ENCODE peak calls at places on chromosomes 2 and 18, in nine cellular contexts. One of them, this sample, is unnamed.

GRCh38 chr2:62904344-62904743 is 146.3 kb upstream of the OTX1 start:
- DNase-seq in fibroblast of the aortic adventitia: no peak
- DNase-seq in effector memory CD4-positive, alpha-beta T cell: no peak
- DNase-seq in activated CD4-positive, alpha-beta T cell treated with anti-CD3 and anti-CD28 coated beads, Interleukin-2, amount 50 U/mL, for 1 hour: no peak
- DNase-seq in posterior vena cava: no peak
- DNase-seq in mucosa of descending colon: no peak
- DNase-seq in trophoblast cell: no peak
- DNase-seq in HCT116: no peak
- DNase-seq in CD4-positive, CD25-positive, alpha-beta regulatory T cell: no peak
- DNase-seq in this sample: no peak

GRCh38 chr2:128601298-128602037 is 282.8 kb upstream of the HS6ST1 start:
- DNase-seq in mucosa of descending colon: peak; percentile 31
- DNase-seq in effector memory CD4-positive, alpha-beta T cell: no peak
- DNase-seq in posterior vena cava: peak; percentile 66
- DNase-seq in trophoblast cell: no peak
- DNase-seq in fibroblast of the aortic adventitia: no peak
- DNase-seq in CD4-positive, CD25-positive, alpha-beta regulatory T cell: no peak
- DNase-seq in HCT116: no peak
- DNase-seq in activated CD4-positive, alpha-beta T cell treated with anti-CD3 and anti-CD28 coated beads, Interleukin-2, amount 50 U/mL, for 1 hour: no peak
- DNase-seq in this sample: no peak

GRCh38 chr2:8539743-8540551 is 141.9 kb upstream of the ID2 start:
- DNase-seq in mucosa of descending colon: no peak
- DNase-seq in posterior vena cava: peak; percentile 84
- DNase-seq in HCT116: no peak
- DNase-seq in trophoblast cell: peak; percentile 98
- DNase-seq in effector memory CD4-positive, alpha-beta T cell: no peak
- DNase-seq in CD4-positive, CD25-positive, alpha-beta regulatory T cell: peak; percentile 45
- DNase-seq in activated CD4-positive, alpha-beta T cell treated with anti-CD3 and anti-CD28 coated beads, Interleukin-2, amount 50 U/mL, for 1 hour: no peak
- DNase-seq in fibroblast of the aortic adventitia: no peak
- DNase-seq in this sample: no peak

GRCh38 chr2:9809448-9810088 is 33.7 kb upstream of the TAF1B start:
- DNase-seq in posterior vena cava: peak; percentile 49
- DNase-seq in HCT116: no peak
- DNase-seq in activated CD4-positive, alpha-beta T cell treated with anti-CD3 and anti-CD28 coated beads, Interleukin-2, amount 50 U/mL, for 1 hour: no peak
- DNase-seq in effector memory CD4-positive, alpha-beta T cell: no peak
- DNase-seq in CD4-positive, CD25-positive, alpha-beta regulatory T cell: no peak
- DNase-seq in mucosa of descending colon: peak; percentile 77
- DNase-seq in trophoblast cell: no peak
- DNase-seq in fibroblast of the aortic adventitia: no peak
- DNase-seq in this sample: no peak

GRCh38 chr2:27828305-27828704 is 56.8 kb downstream of the MRPL33 start:
- DNase-seq in trophoblast cell: no peak
- DNase-seq in HCT116: no peak
- DNase-seq in posterior vena cava: no peak
- DNase-seq in fibroblast of the aortic adventitia: no peak
- DNase-seq in mucosa of descending colon: no peak
- DNase-seq in CD4-positive, CD25-positive, alpha-beta regulatory T cell: no peak
- DNase-seq in effector memory CD4-positive, alpha-beta T cell: no peak
- DNase-seq in activated CD4-positive, alpha-beta T cell treated with anti-CD3 and anti-CD28 coated beads, Interleukin-2, amount 50 U/mL, for 1 hour: no peak
- DNase-seq in this sample: no peak

GRCh38 chr2:118249531-118249930 is 161.3 kb downstream of the INSIG2 start:
- DNase-seq in mucosa of descending colon: no peak
- DNase-seq in effector memory CD4-positive, alpha-beta T cell: no peak
- DNase-seq in fibroblast of the aortic adventitia: no peak
- DNase-seq in CD4-positive, CD25-positive, alpha-beta regulatory T cell: no peak
- DNase-seq in HCT116: no peak
- DNase-seq in activated CD4-positive, alpha-beta T cell treated with anti-CD3 and anti-CD28 coated beads, Interleukin-2, amount 50 U/mL, for 1 hour: no peak
- DNase-seq in posterior vena cava: no peak
- DNase-seq in trophoblast cell: no peak
- DNase-seq in this sample: no peak

GRCh38 chr2:62208758-62209114 is 12.8 kb downstream of the B3GNT2 start:
- DNase-seq in fibroblast of the aortic adventitia: no peak
- DNase-seq in HCT116: no peak
- DNase-seq in trophoblast cell: no peak
- DNase-seq in posterior vena cava: no peak
- DNase-seq in activated CD4-positive, alpha-beta T cell treated with anti-CD3 and anti-CD28 coated beads, Interleukin-2, amount 50 U/mL, for 1 hour: peak; percentile 10
- DNase-seq in effector memory CD4-positive, alpha-beta T cell: no peak
- DNase-seq in mucosa of descending colon: no peak
- DNase-seq in CD4-positive, CD25-positive, alpha-beta regulatory T cell: peak; percentile 38
- DNase-seq in this sample: no peak

GRCh38 chr2:227789803-227790202 is 23.8 kb upstream of the CCL20 start:
- DNase-seq in trophoblast cell: no peak
- DNase-seq in mucosa of descending colon: no peak
- DNase-seq in effector memory CD4-positive, alpha-beta T cell: no peak
- DNase-seq in HCT116: no peak
- DNase-seq in posterior vena cava: no peak
- DNase-seq in fibroblast of the aortic adventitia: peak; percentile 14
- DNase-seq in CD4-positive, CD25-positive, alpha-beta regulatory T cell: no peak
- DNase-seq in activated CD4-positive, alpha-beta T cell treated with anti-CD3 and anti-CD28 coated beads, Interleukin-2, amount 50 U/mL, for 1 hour: no peak
- DNase-seq in this sample: no peak

GRCh38 chr2:201401815-201402214 is 44.7 kb upstream of the FLACC1 start:
- DNase-seq in posterior vena cava: no peak
- DNase-seq in CD4-positive, CD25-positive, alpha-beta regulatory T cell: no peak
- DNase-seq in trophoblast cell: no peak
- DNase-seq in HCT116: no peak
- DNase-seq in fibroblast of the aortic adventitia: no peak
- DNase-seq in activated CD4-positive, alpha-beta T cell treated with anti-CD3 and anti-CD28 coated beads, Interleukin-2, amount 50 U/mL, for 1 hour: no peak
- DNase-seq in effector memory CD4-positive, alpha-beta T cell: no peak
- DNase-seq in mucosa of descending colon: no peak
- DNase-seq in this sample: no peak

GRCh38 chr2:239455436-239456203 is 54.8 kb upstream of the HDAC4 start:
- DNase-seq in mucosa of descending colon: no peak
- DNase-seq in trophoblast cell: no peak
- DNase-seq in activated CD4-positive, alpha-beta T cell treated with anti-CD3 and anti-CD28 coated beads, Interleukin-2, amount 50 U/mL, for 1 hour: no peak
- DNase-seq in posterior vena cava: no peak
- DNase-seq in fibroblast of the aortic adventitia: no peak
- DNase-seq in CD4-positive, CD25-positive, alpha-beta regulatory T cell: no peak
- DNase-seq in HCT116: no peak
- DNase-seq in effector memory CD4-positive, alpha-beta T cell: no peak
- DNase-seq in this sample: no peak

GRCh38 chr18:53971331-53971730 is 253.1 kb downstream of the MBD2 start:
- DNase-seq in posterior vena cava: no peak
- DNase-seq in fibroblast of the aortic adventitia: no peak
- DNase-seq in trophoblast cell: no peak
- DNase-seq in mucosa of descending colon: no peak
- DNase-seq in effector memory CD4-positive, alpha-beta T cell: no peak
- DNase-seq in CD4-positive, CD25-positive, alpha-beta regulatory T cell: no peak
- DNase-seq in activated CD4-positive, alpha-beta T cell treated with anti-CD3 and anti-CD28 coated beads, Interleukin-2, amount 50 U/mL, for 1 hour: no peak
- DNase-seq in HCT116: no peak
- DNase-seq in this sample: no peak

GRCh38 chr2:3264010-3264744 is 113.4 kb downstream of the EIPR1 start:
- DNase-seq in HCT116: no peak
- DNase-seq in posterior vena cava: peak; percentile 66
- DNase-seq in activated CD4-positive, alpha-beta T cell treated with anti-CD3 and anti-CD28 coated beads, Interleukin-2, amount 50 U/mL, for 1 hour: no peak
- DNase-seq in trophoblast cell: no peak
- DNase-seq in mucosa of descending colon: no peak
- DNase-seq in CD4-positive, CD25-positive, alpha-beta regulatory T cell: no peak
- DNase-seq in effector memory CD4-positive, alpha-beta T cell: no peak
- DNase-seq in fibroblast of the aortic adventitia: no peak
- DNase-seq in this sample: no peak

GRCh38 chr18:6885992-6886823 is 156.7 kb downstream of the ARHGAP28 start:
- DNase-seq in HCT116: no peak
- DNase-seq in posterior vena cava: no peak
- DNase-seq in fibroblast of the aortic adventitia: peak; percentile 73
- DNase-seq in trophoblast cell: peak; percentile 27
- DNase-seq in activated CD4-positive, alpha-beta T cell treated with anti-CD3 and anti-CD28 coated beads, Interleukin-2, amount 50 U/mL, for 1 hour: no peak
- DNase-seq in CD4-positive, CD25-positive, alpha-beta regulatory T cell: peak; percentile 9
- DNase-seq in effector memory CD4-positive, alpha-beta T cell: no peak
- DNase-seq in mucosa of descending colon: no peak
- DNase-seq in this sample: peak; percentile 71

GRCh38 chr2:113756088-113757058 is at the start of gene SLC35F5:
- DNase-seq in effector memory CD4-positive, alpha-beta T cell: peak; percentile 90
- DNase-seq in HCT116: peak; percentile 70
- DNase-seq in mucosa of descending colon: peak; percentile 95
- DNase-seq in fibroblast of the aortic adventitia: peak; percentile 86
- DNase-seq in posterior vena cava: peak; percentile 97
- DNase-seq in trophoblast cell: peak; percentile 87
- DNase-seq in CD4-positive, CD25-positive, alpha-beta regulatory T cell: peak; percentile 92
- DNase-seq in activated CD4-positive, alpha-beta T cell treated with anti-CD3 and anti-CD28 coated beads, Interleukin-2, amount 50 U/mL, for 1 hour: peak; percentile 93
- DNase-seq in this sample: peak; percentile 78

GRCh38 chr2:11862049-11862448 is 115.6 kb downstream of the LPIN1 start:
- DNase-seq in mucosa of descending colon: no peak
- DNase-seq in trophoblast cell: no peak
- DNase-seq in activated CD4-positive, alpha-beta T cell treated with anti-CD3 and anti-CD28 coated beads, Interleukin-2, amount 50 U/mL, for 1 hour: no peak
- DNase-seq in CD4-positive, CD25-positive, alpha-beta regulatory T cell: no peak
- DNase-seq in effector memory CD4-positive, alpha-beta T cell: no peak
- DNase-seq in posterior vena cava: no peak
- DNase-seq in HCT116: no peak
- DNase-seq in fibroblast of the aortic adventitia: no peak
- DNase-seq in this sample: no peak

GRCh38 chr2:102841107-102841840 is 79.4 kb downstream of the TMEM182 start:
- DNase-seq in trophoblast cell: peak; percentile 30
- DNase-seq in fibroblast of the aortic adventitia: peak; percentile 48
- DNase-seq in mucosa of descending colon: no peak
- DNase-seq in CD4-positive, CD25-positive, alpha-beta regulatory T cell: peak; percentile 44
- DNase-seq in activated CD4-positive, alpha-beta T cell treated with anti-CD3 and anti-CD28 coated beads, Interleukin-2, amount 50 U/mL, for 1 hour: no peak
- DNase-seq in effector memory CD4-positive, alpha-beta T cell: no peak
- DNase-seq in HCT116: peak; percentile 7
- DNase-seq in posterior vena cava: no peak
- DNase-seq in this sample: no peak

GRCh38 chr18:22559414-22560282 is 141.9 kb upstream of the CTAGE1 start:
- DNase-seq in HCT116: no peak
- DNase-seq in posterior vena cava: peak; percentile 92
- DNase-seq in activated CD4-positive, alpha-beta T cell treated with anti-CD3 and anti-CD28 coated beads, Interleukin-2, amount 50 U/mL, for 1 hour: no peak
- DNase-seq in CD4-positive, CD25-positive, alpha-beta regulatory T cell: no peak
- DNase-seq in effector memory CD4-positive, alpha-beta T cell: no peak
- DNase-seq in fibroblast of the aortic adventitia: peak; percentile 89
- DNase-seq in mucosa of descending colon: peak; percentile 61
- DNase-seq in trophoblast cell: peak; percentile 51
- DNase-seq in this sample: peak; percentile 8

GRCh38 chr2:100865819-100866462 is 46.0 kb downstream of the NPAS2 start:
- DNase-seq in effector memory CD4-positive, alpha-beta T cell: no peak
- DNase-seq in CD4-positive, CD25-positive, alpha-beta regulatory T cell: no peak
- DNase-seq in mucosa of descending colon: no peak
- DNase-seq in trophoblast cell: no peak
- DNase-seq in activated CD4-positive, alpha-beta T cell treated with anti-CD3 and anti-CD28 coated beads, Interleukin-2, amount 50 U/mL, for 1 hour: no peak
- DNase-seq in HCT116: no peak
- DNase-seq in fibroblast of the aortic adventitia: peak; percentile 54
- DNase-seq in posterior vena cava: no peak
- DNase-seq in this sample: no peak

GRCh38 chr2:134127496-134127895 is 126.4 kb upstream of the MGAT5 start:
- DNase-seq in posterior vena cava: no peak
- DNase-seq in trophoblast cell: no peak
- DNase-seq in effector memory CD4-positive, alpha-beta T cell: peak; percentile 27
- DNase-seq in activated CD4-positive, alpha-beta T cell treated with anti-CD3 and anti-CD28 coated beads, Interleukin-2, amount 50 U/mL, for 1 hour: peak; percentile 52
- DNase-seq in CD4-positive, CD25-positive, alpha-beta regulatory T cell: peak; percentile 64
- DNase-seq in fibroblast of the aortic adventitia: no peak
- DNase-seq in HCT116: no peak
- DNase-seq in mucosa of descending colon: no peak
- DNase-seq in this sample: no peak

GRCh38 chr2:23698733-23699391 is 228.1 kb downstream of the ATAD2B start:
- DNase-seq in CD4-positive, CD25-positive, alpha-beta regulatory T cell: no peak
- DNase-seq in mucosa of descending colon: no peak
- DNase-seq in trophoblast cell: no peak
- DNase-seq in activated CD4-positive, alpha-beta T cell treated with anti-CD3 and anti-CD28 coated beads, Interleukin-2, amount 50 U/mL, for 1 hour: no peak
- DNase-seq in posterior vena cava: peak; percentile 80
- DNase-seq in effector memory CD4-positive, alpha-beta T cell: no peak
- DNase-seq in HCT116: no peak
- DNase-seq in fibroblast of the aortic adventitia: no peak
- DNase-seq in this sample: no peak

GRCh38 chr18:45155526-45155925 is 459.8 kb upstream of the SLC14A2 start:
- DNase-seq in HCT116: no peak
- DNase-seq in fibroblast of the aortic adventitia: no peak
- DNase-seq in posterior vena cava: no peak
- DNase-seq in CD4-positive, CD25-positive, alpha-beta regulatory T cell: no peak
- DNase-seq in trophoblast cell: no peak
- DNase-seq in mucosa of descending colon: no peak
- DNase-seq in effector memory CD4-positive, alpha-beta T cell: no peak
- DNase-seq in activated CD4-positive, alpha-beta T cell treated with anti-CD3 and anti-CD28 coated beads, Interleukin-2, amount 50 U/mL, for 1 hour: no peak
- DNase-seq in this sample: no peak

GRCh38 chr18:12403601-12404506 is 3.9 kb upstream of the PRELID3A start:
- DNase-seq in CD4-positive, CD25-positive, alpha-beta regulatory T cell: no peak
- DNase-seq in effector memory CD4-positive, alpha-beta T cell: no peak
- DNase-seq in trophoblast cell: peak; percentile 84
- DNase-seq in posterior vena cava: peak; percentile 12
- DNase-seq in activated CD4-positive, alpha-beta T cell treated with anti-CD3 and anti-CD28 coated beads, Interleukin-2, amount 50 U/mL, for 1 hour: no peak
- DNase-seq in mucosa of descending colon: no peak
- DNase-seq in fibroblast of the aortic adventitia: peak; percentile 92
- DNase-seq in HCT116: peak; percentile 68
- DNase-seq in this sample: no peak

GRCh38 chr2:9782197-9782719 is 61.0 kb upstream of the TAF1B start:
- DNase-seq in mucosa of descending colon: no peak
- DNase-seq in HCT116: no peak
- DNase-seq in trophoblast cell: peak; percentile 90
- DNase-seq in effector memory CD4-positive, alpha-beta T cell: peak; percentile 78
- DNase-seq in activated CD4-positive, alpha-beta T cell treated with anti-CD3 and anti-CD28 coated beads, Interleukin-2, amount 50 U/mL, for 1 hour: peak; percentile 66
- DNase-seq in fibroblast of the aortic adventitia: peak; percentile 21
- DNase-seq in posterior vena cava: no peak
- DNase-seq in CD4-positive, CD25-positive, alpha-beta regulatory T cell: peak; percentile 95
- DNase-seq in this sample: peak; percentile 28

GRCh38 chr2:61253136-61253535 is 91.1 kb downstream of the C2orf74 start:
- DNase-seq in posterior vena cava: no peak
- DNase-seq in HCT116: no peak
- DNase-seq in fibroblast of the aortic adventitia: no peak
- DNase-seq in mucosa of descending colon: no peak
- DNase-seq in effector memory CD4-positive, alpha-beta T cell: no peak
- DNase-seq in trophoblast cell: no peak
- DNase-seq in activated CD4-positive, alpha-beta T cell treated with anti-CD3 and anti-CD28 coated beads, Interleukin-2, amount 50 U/mL, for 1 hour: no peak
- DNase-seq in CD4-positive, CD25-positive, alpha-beta regulatory T cell: no peak
- DNase-seq in this sample: no peak

GRCh38 chr2:173165443-173166234 is 90.0 kb downstream of the MAP3K20 start:
- DNase-seq in trophoblast cell: no peak
- DNase-seq in activated CD4-positive, alpha-beta T cell treated with anti-CD3 and anti-CD28 coated beads, Interleukin-2, amount 50 U/mL, for 1 hour: no peak
- DNase-seq in effector memory CD4-positive, alpha-beta T cell: no peak
- DNase-seq in HCT116: no peak
- DNase-seq in posterior vena cava: no peak
- DNase-seq in CD4-positive, CD25-positive, alpha-beta regulatory T cell: no peak
- DNase-seq in mucosa of descending colon: no peak
- DNase-seq in fibroblast of the aortic adventitia: no peak
- DNase-seq in this sample: no peak

GRCh38 chr2:2014251-2014761 is 270.0 kb upstream of the PXDN start:
- DNase-seq in CD4-positive, CD25-positive, alpha-beta regulatory T cell: no peak
- DNase-seq in effector memory CD4-positive, alpha-beta T cell: no peak
- DNase-seq in trophoblast cell: no peak
- DNase-seq in mucosa of descending colon: no peak
- DNase-seq in HCT116: no peak
- DNase-seq in fibroblast of the aortic adventitia: peak; percentile 58
- DNase-seq in activated CD4-positive, alpha-beta T cell treated with anti-CD3 and anti-CD28 coated beads, Interleukin-2, amount 50 U/mL, for 1 hour: no peak
- DNase-seq in posterior vena cava: peak; percentile 63
- DNase-seq in this sample: no peak

GRCh38 chr2:190847504-190848201 is 33.0 kb upstream of the GLS start:
- DNase-seq in trophoblast cell: no peak
- DNase-seq in mucosa of descending colon: no peak
- DNase-seq in posterior vena cava: no peak
- DNase-seq in activated CD4-positive, alpha-beta T cell treated with anti-CD3 and anti-CD28 coated beads, Interleukin-2, amount 50 U/mL, for 1 hour: no peak
- DNase-seq in fibroblast of the aortic adventitia: peak; percentile 92
- DNase-seq in effector memory CD4-positive, alpha-beta T cell: no peak
- DNase-seq in HCT116: no peak
- DNase-seq in CD4-positive, CD25-positive, alpha-beta regulatory T cell: no peak
- DNase-seq in this sample: no peak

GRCh38 chr2:189534854-189535253 is 45.7 kb downstream of the SLC40A1 start:
- DNase-seq in effector memory CD4-positive, alpha-beta T cell: no peak
- DNase-seq in activated CD4-positive, alpha-beta T cell treated with anti-CD3 and anti-CD28 coated beads, Interleukin-2, amount 50 U/mL, for 1 hour: no peak
- DNase-seq in fibroblast of the aortic adventitia: peak; percentile 72
- DNase-seq in trophoblast cell: no peak
- DNase-seq in posterior vena cava: no peak
- DNase-seq in mucosa of descending colon: no peak
- DNase-seq in HCT116: no peak
- DNase-seq in CD4-positive, CD25-positive, alpha-beta regulatory T cell: no peak
- DNase-seq in this sample: no peak

GRCh38 chr2:150624001-150624401 is 136.5 kb upstream of the RND3 start:
- DNase-seq in trophoblast cell: no peak
- DNase-seq in activated CD4-positive, alpha-beta T cell treated with anti-CD3 and anti-CD28 coated beads, Interleukin-2, amount 50 U/mL, for 1 hour: no peak
- DNase-seq in mucosa of descending colon: no peak
- DNase-seq in fibroblast of the aortic adventitia: peak; percentile 16
- DNase-seq in effector memory CD4-positive, alpha-beta T cell: no peak
- DNase-seq in posterior vena cava: no peak
- DNase-seq in HCT116: no peak
- DNase-seq in CD4-positive, CD25-positive, alpha-beta regulatory T cell: peak; percentile 2
- DNase-seq in this sample: no peak

This sample was measured in NCI-H748 treated with DMSO at 0.1 percent for 48 hours.